ENCODE peak calls at places on chromosomes 16 and 17, in ten cellular contexts. One of them, this sample, is unnamed.

GRCh38 chr17:74595037-74595436 is 3.0 kb upstream of the CD300LD start:
- DNase-seq in nephron progenitor cell: no peak
- DNase-seq in GM20000: no peak
- DNase-seq in Panc1: no peak
- DNase-seq in GM06990: no peak
- DNase-seq in esophagus squamous epithelium: no peak
- DNase-seq in progenitor cell of endocrine pancreas: no peak
- DNase-seq in CD4-positive, alpha-beta T cell: no peak
- DNase-seq in lower lobe of right lung: no peak
- DNase-seq in fibroblast of mammary gland: no peak
- DNase-seq in this sample: no peak

GRCh38 chr16:82630219-82630618 is 3.5 kb downstream of the CDH13 start:
- DNase-seq in esophagus squamous epithelium: no peak
- DNase-seq in GM06990: no peak
- DNase-seq in GM20000: no peak
- DNase-seq in nephron progenitor cell: no peak
- DNase-seq in CD4-positive, alpha-beta T cell: no peak
- DNase-seq in progenitor cell of endocrine pancreas: no peak
- DNase-seq in Panc1: no peak
- DNase-seq in lower lobe of right lung: no peak
- DNase-seq in fibroblast of mammary gland: no peak
- DNase-seq in this sample: no peak

GRCh38 chr17:42857389-42857788 is 6.4 kb downstream of the AOC3 start:
- DNase-seq in GM20000: no peak
- DNase-seq in progenitor cell of endocrine pancreas: no peak
- DNase-seq in fibroblast of mammary gland: no peak
- DNase-seq in CD4-positive, alpha-beta T cell: no peak
- DNase-seq in lower lobe of right lung: no peak
- DNase-seq in esophagus squamous epithelium: no peak
- DNase-seq in Panc1: no peak
- DNase-seq in GM06990: no peak
- DNase-seq in nephron progenitor cell: no peak
- DNase-seq in this sample: no peak

GRCh38 chr17:59381716-59382570 is 50.5 kb downstream of the YPEL2 start:
- DNase-seq in nephron progenitor cell: no peak
- DNase-seq in GM06990: no peak
- DNase-seq in fibroblast of mammary gland: no peak
- DNase-seq in esophagus squamous epithelium: no peak
- DNase-seq in progenitor cell of endocrine pancreas: no peak
- DNase-seq in GM20000: no peak
- DNase-seq in Panc1: no peak
- DNase-seq in CD4-positive, alpha-beta T cell: no peak
- DNase-seq in lower lobe of right lung: no peak
- DNase-seq in this sample: no peak

GRCh38 chr17:6165806-6166205 is 95.6 kb downstream of the WSCD1 start:
- DNase-seq in lower lobe of right lung: no peak
- DNase-seq in progenitor cell of endocrine pancreas: no peak
- DNase-seq in esophagus squamous epithelium: no peak
- DNase-seq in nephron progenitor cell: no peak
- DNase-seq in fibroblast of mammary gland: no peak
- DNase-seq in CD4-positive, alpha-beta T cell: no peak
- DNase-seq in Panc1: no peak
- DNase-seq in GM20000: no peak
- DNase-seq in GM06990: no peak
- DNase-seq in this sample: no peak

GRCh38 chr17:8155341-8156173 is 3.4 kb upstream of the PER1 start:
- DNase-seq in GM20000: no peak
- DNase-seq in progenitor cell of endocrine pancreas: no peak
- DNase-seq in nephron progenitor cell: peak
- DNase-seq in CD4-positive, alpha-beta T cell: no peak
- DNase-seq in Panc1: no peak
- DNase-seq in esophagus squamous epithelium: no peak
- DNase-seq in fibroblast of mammary gland: peak
- DNase-seq in lower lobe of right lung: peak
- DNase-seq in GM06990: no peak
- DNase-seq in this sample: no peak

GRCh38 chr17:40779181-40779909 is 3.0 kb downstream of the KRT27 start:
- DNase-seq in esophagus squamous epithelium: no peak
- DNase-seq in CD4-positive, alpha-beta T cell: peak
- DNase-seq in GM06990: no peak
- DNase-seq in nephron progenitor cell: no peak
- DNase-seq in fibroblast of mammary gland: no peak
- DNase-seq in Panc1: no peak
- DNase-seq in progenitor cell of endocrine pancreas: no peak
- DNase-seq in GM20000: no peak
- DNase-seq in lower lobe of right lung: peak
- DNase-seq in this sample: no peak

GRCh38 chr17:73683788-73684582 is 39.7 kb upstream of the SDK2 start:
- DNase-seq in lower lobe of right lung: no peak
- DNase-seq in Panc1: no peak
- DNase-seq in nephron progenitor cell: no peak
- DNase-seq in CD4-positive, alpha-beta T cell: no peak
- DNase-seq in progenitor cell of endocrine pancreas: no peak
- DNase-seq in GM06990: no peak
- DNase-seq in esophagus squamous epithelium: no peak
- DNase-seq in GM20000: no peak
- DNase-seq in fibroblast of mammary gland: no peak
- DNase-seq in this sample: no peak

GRCh38 chr17:76363107-76363801 is 9.5 kb upstream of the PRPSAP1 start:
- DNase-seq in fibroblast of mammary gland: no peak
- DNase-seq in progenitor cell of endocrine pancreas: no peak
- DNase-seq in GM06990: no peak
- DNase-seq in esophagus squamous epithelium: no peak
- DNase-seq in lower lobe of right lung: no peak
- DNase-seq in Panc1: no peak
- DNase-seq in GM20000: no peak
- DNase-seq in nephron progenitor cell: no peak
- DNase-seq in CD4-positive, alpha-beta T cell: no peak
- DNase-seq in this sample: no peak

GRCh38 chr17:76367647-76368046 is 13.9 kb upstream of the PRPSAP1 start:
- DNase-seq in esophagus squamous epithelium: no peak
- DNase-seq in GM06990: no peak
- DNase-seq in CD4-positive, alpha-beta T cell: no peak
- DNase-seq in GM20000: no peak
- DNase-seq in fibroblast of mammary gland: no peak
- DNase-seq in progenitor cell of endocrine pancreas: no peak
- DNase-seq in nephron progenitor cell: no peak
- DNase-seq in Panc1: no peak
- DNase-seq in lower lobe of right lung: no peak
- DNase-seq in this sample: no peak

GRCh38 chr17:76366247-76366646 is 12.5 kb upstream of the PRPSAP1 start:
- DNase-seq in lower lobe of right lung: no peak
- DNase-seq in fibroblast of mammary gland: no peak
- DNase-seq in GM20000: no peak
- DNase-seq in progenitor cell of endocrine pancreas: no peak
- DNase-seq in esophagus squamous epithelium: no peak
- DNase-seq in GM06990: no peak
- DNase-seq in nephron progenitor cell: no peak
- DNase-seq in CD4-positive, alpha-beta T cell: no peak
- DNase-seq in Panc1: no peak
- DNase-seq in this sample: no peak

GRCh38 chr17:76368545-76368944 is 14.8 kb upstream of the PRPSAP1 start:
- DNase-seq in GM06990: no peak
- DNase-seq in lower lobe of right lung: no peak
- DNase-seq in esophagus squamous epithelium: no peak
- DNase-seq in progenitor cell of endocrine pancreas: no peak
- DNase-seq in GM20000: no peak
- DNase-seq in CD4-positive, alpha-beta T cell: no peak
- DNase-seq in fibroblast of mammary gland: peak
- DNase-seq in Panc1: no peak
- DNase-seq in nephron progenitor cell: no peak
- DNase-seq in this sample: no peak

DNA sequence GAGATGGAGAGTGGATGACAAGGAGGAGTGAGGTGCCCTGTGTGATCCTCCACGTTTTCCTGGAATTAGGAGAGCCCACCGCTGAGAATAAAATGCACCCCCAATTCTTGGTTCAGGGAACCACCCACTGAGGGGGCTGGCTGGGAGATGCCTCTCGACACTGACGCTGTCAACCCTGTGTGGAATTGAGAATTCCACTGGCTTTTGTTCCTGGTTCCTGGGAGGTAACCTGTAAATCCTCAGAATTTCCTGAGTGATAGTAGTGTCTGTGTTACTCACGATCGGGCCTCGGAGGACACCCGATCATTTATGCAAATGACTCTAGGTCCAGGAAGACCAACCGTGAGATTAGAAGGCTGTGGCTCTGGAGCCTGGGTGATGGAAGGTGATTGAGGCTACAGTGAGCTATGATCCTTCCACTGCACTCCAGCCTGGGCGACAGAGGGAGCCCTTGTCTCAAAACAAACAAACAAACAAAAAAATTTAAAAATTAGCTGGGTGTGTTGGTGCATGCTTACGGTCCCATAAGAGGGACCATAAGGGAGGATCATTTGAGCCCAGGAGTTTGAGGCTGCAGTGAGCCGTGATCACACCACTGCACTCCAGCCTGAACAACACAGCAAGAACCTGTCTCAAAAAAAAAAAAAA is 11.7 kb upstream of the PRPSAP1 start:
- DNase-seq in esophagus squamous epithelium: no peak
- DNase-seq in CD4-positive, alpha-beta T cell: no peak
- DNase-seq in GM06990: no peak
- DNase-seq in fibroblast of mammary gland: no peak
- DNase-seq in lower lobe of right lung: no peak
- DNase-seq in progenitor cell of endocrine pancreas: no peak
- DNase-seq in GM20000: no peak
- DNase-seq in nephron progenitor cell: no peak
- DNase-seq in Panc1: no peak
- DNase-seq in this sample: no peak
- TF ChIP-seq CTCF in esophagus squamous epithelium: no peak
- TF ChIP-seq CTCF in CD4-positive, alpha-beta T cell: no peak
- TF ChIP-seq CTCF in GM06990: peak
- TF ChIP-seq CTCF in fibroblast of mammary gland: peak
- TF ChIP-seq CTCF in lower lobe of right lung: no peak
- TF ChIP-seq CTCF in progenitor cell of endocrine pancreas: peak
- TF ChIP-seq CTCF in GM20000: no peak
- TF ChIP-seq CTCF in nephron progenitor cell: no peak
- TF ChIP-seq CTCF in Panc1: peak
- TF ChIP-seq CTCF in this sample: no peak

GRCh38 chr17:21242780-21243515 is 10.3 kb downstream of the NATD1 start:
- DNase-seq in lower lobe of right lung: no peak
- DNase-seq in GM20000: no peak
- DNase-seq in nephron progenitor cell: peak
- DNase-seq in fibroblast of mammary gland: no peak
- DNase-seq in esophagus squamous epithelium: no peak
- DNase-seq in CD4-positive, alpha-beta T cell: no peak
- DNase-seq in Panc1: no peak
- DNase-seq in progenitor cell of endocrine pancreas: no peak
- DNase-seq in GM06990: no peak
- DNase-seq in this sample: no peak

GRCh38 chr17:21242026-21242700 is 11.0 kb downstream of the NATD1 start:
- DNase-seq in lower lobe of right lung: no peak
- DNase-seq in fibroblast of mammary gland: peak
- DNase-seq in nephron progenitor cell: no peak
- DNase-seq in esophagus squamous epithelium: no peak
- DNase-seq in Panc1: no peak
- DNase-seq in GM20000: no peak
- DNase-seq in progenitor cell of endocrine pancreas: no peak
- DNase-seq in GM06990: no peak
- DNase-seq in CD4-positive, alpha-beta T cell: no peak
- DNase-seq in this sample: no peak

GRCh38 chr17:21240375-21241055 is 12.7 kb downstream of the NATD1 start:
- DNase-seq in progenitor cell of endocrine pancreas: no peak
- DNase-seq in fibroblast of mammary gland: no peak
- DNase-seq in nephron progenitor cell: peak
- DNase-seq in lower lobe of right lung: no peak
- DNase-seq in GM06990: no peak
- DNase-seq in CD4-positive, alpha-beta T cell: no peak
- DNase-seq in GM20000: no peak
- DNase-seq in esophagus squamous epithelium: no peak
- DNase-seq in Panc1: no peak
- DNase-seq in this sample: no peak

GRCh38 chr17:21239680-21240374 is 13.4 kb downstream of the NATD1 start:
- DNase-seq in GM20000: peak
- DNase-seq in fibroblast of mammary gland: peak
- DNase-seq in CD4-positive, alpha-beta T cell: no peak
- DNase-seq in GM06990: no peak
- DNase-seq in lower lobe of right lung: no peak
- DNase-seq in progenitor cell of endocrine pancreas: no peak
- DNase-seq in Panc1: no peak
- DNase-seq in esophagus squamous epithelium: no peak
- DNase-seq in nephron progenitor cell: peak
- DNase-seq in this sample: no peak

GRCh38 chr17:21241564-21241963 is 11.6 kb downstream of the NATD1 start:
- DNase-seq in fibroblast of mammary gland: no peak
- DNase-seq in progenitor cell of endocrine pancreas: no peak
- DNase-seq in nephron progenitor cell: no peak
- DNase-seq in Panc1: no peak
- DNase-seq in CD4-positive, alpha-beta T cell: no peak
- DNase-seq in esophagus squamous epithelium: no peak
- DNase-seq in lower lobe of right lung: no peak
- DNase-seq in GM20000: no peak
- DNase-seq in GM06990: no peak
- DNase-seq in this sample: no peak
- TF ChIP-seq CTCF in fibroblast of mammary gland: no peak
- TF ChIP-seq CTCF in progenitor cell of endocrine pancreas: no peak
- TF ChIP-seq CTCF in nephron progenitor cell: no peak
- TF ChIP-seq CTCF in Panc1: no peak
- TF ChIP-seq CTCF in CD4-positive, alpha-beta T cell: no peak
- TF ChIP-seq CTCF in esophagus squamous epithelium: no peak
- TF ChIP-seq CTCF in lower lobe of right lung: no peak
- TF ChIP-seq CTCF in GM20000: no peak
- TF ChIP-seq CTCF in GM06990: peak
- TF ChIP-seq CTCF in this sample: no peak

DNA sequence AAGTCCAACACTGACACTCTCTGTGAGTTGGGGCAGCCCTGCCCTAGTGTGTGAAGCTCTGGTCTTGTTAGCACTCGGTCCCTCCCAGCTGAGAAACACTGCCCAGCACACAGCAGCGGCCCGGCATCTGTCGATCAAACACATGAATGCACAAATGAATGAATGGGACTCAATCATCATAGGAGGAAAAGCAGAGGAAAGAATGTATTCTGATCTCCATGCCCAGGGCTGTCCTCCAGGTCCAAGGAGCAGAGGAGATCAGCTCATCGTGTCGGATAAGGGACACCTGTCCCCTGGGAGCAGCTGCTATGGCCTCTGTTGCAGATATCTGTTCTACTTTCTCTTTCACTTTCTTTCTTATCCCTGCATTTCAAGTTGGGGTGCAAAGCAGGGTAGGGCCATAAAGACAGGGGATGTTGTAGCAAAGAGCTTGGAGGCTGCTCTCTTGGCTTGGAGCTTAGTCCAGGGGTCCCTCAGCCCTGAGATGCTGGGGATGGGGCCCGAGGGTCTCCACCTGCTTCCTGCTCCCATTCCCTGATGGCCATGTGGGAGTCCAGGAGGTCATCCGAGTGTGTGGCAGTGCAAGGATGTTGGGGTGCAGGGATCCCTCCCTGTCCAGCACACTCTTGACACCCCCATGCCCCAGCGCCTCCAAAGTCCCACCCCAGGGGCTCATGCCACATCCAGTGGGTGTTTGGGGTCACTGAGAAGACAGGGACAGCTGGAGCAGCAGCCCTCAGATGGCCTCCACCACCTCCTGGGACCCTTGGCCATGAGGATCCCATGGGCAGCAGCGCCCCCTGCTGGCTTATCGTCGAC is 88.2 kb downstream of the IRF8 start:
- DNase-seq in Panc1: no peak
- DNase-seq in nephron progenitor cell: peak
- DNase-seq in CD4-positive, alpha-beta T cell: peak
- DNase-seq in GM06990: peak
- DNase-seq in progenitor cell of endocrine pancreas: peak
- DNase-seq in lower lobe of right lung: no peak
- DNase-seq in GM20000: peak
- DNase-seq in fibroblast of mammary gland: no peak
- DNase-seq in esophagus squamous epithelium: no peak
- DNase-seq in this sample: peak
- TF ChIP-seq CTCF in Panc1: peak
- TF ChIP-seq CTCF in nephron progenitor cell: peak
- TF ChIP-seq CTCF in CD4-positive, alpha-beta T cell: peak
- TF ChIP-seq CTCF in GM06990: peak
- TF ChIP-seq CTCF in progenitor cell of endocrine pancreas: peak
- TF ChIP-seq CTCF in lower lobe of right lung: peak
- TF ChIP-seq CTCF in GM20000: no peak
- TF ChIP-seq CTCF in fibroblast of mammary gland: peak
- TF ChIP-seq CTCF in esophagus squamous epithelium: no peak
- TF ChIP-seq CTCF in this sample: peak

GRCh38 chr17:16506188-16506587 is 14.2 kb upstream of the LRRC75A start:
- DNase-seq in Panc1: no peak
- DNase-seq in lower lobe of right lung: no peak
- DNase-seq in nephron progenitor cell: no peak
- DNase-seq in GM06990: no peak
- DNase-seq in CD4-positive, alpha-beta T cell: no peak
- DNase-seq in esophagus squamous epithelium: no peak
- DNase-seq in progenitor cell of endocrine pancreas: no peak
- DNase-seq in GM20000: no peak
- DNase-seq in fibroblast of mammary gland: no peak
- DNase-seq in this sample: no peak
- TF ChIP-seq CTCF in Panc1: peak
- TF ChIP-seq CTCF in lower lobe of right lung: no peak
- TF ChIP-seq CTCF in nephron progenitor cell: no peak
- TF ChIP-seq CTCF in GM06990: no peak
- TF ChIP-seq CTCF in CD4-positive, alpha-beta T cell: no peak
- TF ChIP-seq CTCF in esophagus squamous epithelium: no peak
- TF ChIP-seq CTCF in progenitor cell of endocrine pancreas: peak
- TF ChIP-seq CTCF in GM20000: no peak
- TF ChIP-seq CTCF in fibroblast of mammary gland: peak
- TF ChIP-seq CTCF in this sample: no peak